ENCODE peak calls at places on chromosomes 6 and 20, in seven cellular contexts. One of them, this sample, is unnamed.
A peak's percentile ranks its signal among the peaks of the same experiment; 100 is the strongest.

GRCh38 chr6:157244175-157244574 is 79.1 kb downstream of the TMEM242 start:
- DNase-seq in transverse colon: no peak
- DNase-seq in aorta: peak; percentile 59
- DNase-seq in lower lobe of right lung: no peak
- DNase-seq in A549: no peak
- DNase-seq in fibroblast of lung: peak; percentile 84
- DNase-seq in Panc1: no peak
- DNase-seq in this sample: no peak

GRCh38 chr20:2771631-2772080 is 28.8 kb downstream of the CPXM1 start:
- DNase-seq in transverse colon: no peak
- DNase-seq in aorta: no peak
- DNase-seq in lower lobe of right lung: no peak
- DNase-seq in A549: no peak
- DNase-seq in fibroblast of lung: peak; percentile 9
- DNase-seq in Panc1: no peak
- DNase-seq in this sample: no peak

GRCh38 chr6:33732819-33733218 is 13.9 kb downstream of the IP6K3 start:
- DNase-seq in transverse colon: no peak
- DNase-seq in aorta: peak; percentile 12
- DNase-seq in lower lobe of right lung: no peak
- DNase-seq in A549: no peak
- DNase-seq in fibroblast of lung: peak; percentile 7
- DNase-seq in Panc1: no peak
- DNase-seq in this sample: no peak

GRCh38 chr6:161417712-161418457 is 144.0 kb upstream of the AGPAT4 start:
- DNase-seq in transverse colon: no peak
- DNase-seq in aorta: no peak
- DNase-seq in lower lobe of right lung: no peak
- DNase-seq in A549: peak; percentile 45
- DNase-seq in fibroblast of lung: peak; percentile 98
- DNase-seq in Panc1: no peak
- DNase-seq in this sample: peak; percentile 64

GRCh38 chr6:144156991-144157390 is 6.7 kb downstream of the STX11 start:
- DNase-seq in transverse colon: no peak
- DNase-seq in aorta: no peak
- DNase-seq in lower lobe of right lung: no peak
- DNase-seq in A549: no peak
- DNase-seq in fibroblast of lung: no peak
- DNase-seq in Panc1: no peak
- DNase-seq in this sample: no peak

GRCh38 chr6:109079981-109080380 is 14.7 kb downstream of the SESN1 start:
- DNase-seq in transverse colon: no peak
- DNase-seq in aorta: peak; percentile 80
- DNase-seq in lower lobe of right lung: no peak
- DNase-seq in A549: no peak
- DNase-seq in fibroblast of lung: no peak
- DNase-seq in Panc1: no peak
- DNase-seq in this sample: no peak

GRCh38 chr6:118377711-118378414 is 170.2 kb upstream of the PLN start:
- DNase-seq in transverse colon: no peak
- DNase-seq in aorta: no peak
- DNase-seq in lower lobe of right lung: peak; percentile 73
- DNase-seq in A549: no peak
- DNase-seq in fibroblast of lung: no peak
- DNase-seq in Panc1: no peak
- DNase-seq in this sample: peak; percentile 71

GRCh38 chr20:62959101-62959971 is 6.8 kb downstream of the SLC17A9 start:
- DNase-seq in transverse colon: no peak
- DNase-seq in aorta: no peak
- DNase-seq in lower lobe of right lung: no peak
- DNase-seq in A549: no peak
- DNase-seq in fibroblast of lung: no peak
- DNase-seq in Panc1: no peak
- DNase-seq in this sample: no peak

GRCh38 chr20:33693741-33694645 is 7.8 kb upstream of the E2F1 start:
- DNase-seq in transverse colon: no peak
- DNase-seq in aorta: peak; percentile 76
- DNase-seq in lower lobe of right lung: no peak
- DNase-seq in A549: no peak
- DNase-seq in fibroblast of lung: no peak
- DNase-seq in Panc1: no peak
- DNase-seq in this sample: no peak

GRCh38 chr6:75752365-75752764 is 3.3 kb downstream of the MYO6 start:
- DNase-seq in transverse colon: no peak
- DNase-seq in aorta: no peak
- DNase-seq in lower lobe of right lung: no peak
- DNase-seq in A549: no peak
- DNase-seq in fibroblast of lung: peak; percentile 55
- DNase-seq in Panc1: no peak
- DNase-seq in this sample: no peak

GRCh38 chr6:41538556-41539182 is 7.5 kb upstream of the FOXP4 start:
- DNase-seq in transverse colon: no peak
- DNase-seq in aorta: no peak
- DNase-seq in lower lobe of right lung: no peak
- DNase-seq in A549: no peak
- DNase-seq in fibroblast of lung: no peak
- DNase-seq in Panc1: no peak
- DNase-seq in this sample: no peak

GRCh38 chr20:50717974-50718761 is 13.2 kb upstream of the PARD6B start:
- DNase-seq in transverse colon: no peak
- DNase-seq in aorta: no peak
- DNase-seq in lower lobe of right lung: no peak
- DNase-seq in A549: peak; percentile 40
- DNase-seq in fibroblast of lung: no peak
- DNase-seq in Panc1: no peak
- DNase-seq in this sample: no peak

GRCh38 chr6:28725274-28725809 is 198.4 kb downstream of the TRIM27 start:
- DNase-seq in transverse colon: no peak
- DNase-seq in aorta: no peak
- DNase-seq in lower lobe of right lung: no peak
- DNase-seq in A549: no peak
- DNase-seq in fibroblast of lung: no peak
- DNase-seq in Panc1: no peak
- DNase-seq in this sample: no peak

GRCh38 chr6:70763754-70764153 is 96.1 kb downstream of the SMAP1 start:
- DNase-seq in transverse colon: no peak
- DNase-seq in aorta: no peak
- DNase-seq in lower lobe of right lung: no peak
- DNase-seq in A549: no peak
- DNase-seq in fibroblast of lung: peak; percentile 6
- DNase-seq in Panc1: no peak
- DNase-seq in this sample: no peak

GRCh38 chr20:10832146-10832545 is 158.3 kb upstream of the JAG1 start:
- DNase-seq in transverse colon: no peak
- DNase-seq in aorta: no peak
- DNase-seq in lower lobe of right lung: no peak
- DNase-seq in A549: no peak
- DNase-seq in fibroblast of lung: peak; percentile 22
- DNase-seq in Panc1: no peak
- DNase-seq in this sample: no peak

GRCh38 chr6:51995214-51995735 is 92.1 kb downstream of the PKHD1 start:
- DNase-seq in transverse colon: no peak
- DNase-seq in aorta: no peak
- DNase-seq in lower lobe of right lung: no peak
- DNase-seq in A549: no peak
- DNase-seq in fibroblast of lung: no peak
- DNase-seq in Panc1: no peak
- DNase-seq in this sample: no peak

GRCh38 chr6:34736838-34737237 is 20.5 kb upstream of the SNRPC start:
- DNase-seq in transverse colon: no peak
- DNase-seq in aorta: no peak
- DNase-seq in lower lobe of right lung: no peak
- DNase-seq in A549: no peak
- DNase-seq in fibroblast of lung: no peak
- DNase-seq in Panc1: no peak
- DNase-seq in this sample: no peak

GRCh38 chr6:56693246-56693607 is 50.5 kb upstream of the DST start:
- DNase-seq in transverse colon: peak; percentile 88
- DNase-seq in aorta: peak; percentile 87
- DNase-seq in lower lobe of right lung: peak; percentile 73
- DNase-seq in A549: peak; percentile 56
- DNase-seq in fibroblast of lung: peak; percentile 94
- DNase-seq in Panc1: no peak
- DNase-seq in this sample: peak; percentile 88

GRCh38 chr6:90351696-90352095 is 55.1 kb upstream of the BACH2 start:
- DNase-seq in transverse colon: no peak
- DNase-seq in aorta: no peak
- DNase-seq in lower lobe of right lung: no peak
- DNase-seq in A549: no peak
- DNase-seq in fibroblast of lung: peak; percentile 66
- DNase-seq in Panc1: no peak
- DNase-seq in this sample: no peak
- H3K27ac ChIP-seq in transverse colon: no peak overlapping the region
- H3K27ac ChIP-seq in aorta: no peak overlapping the region
- H3K27ac ChIP-seq in lower lobe of right lung: no peak overlapping the region
- H3K27ac ChIP-seq in A549: no peak overlapping the region
- H3K27ac ChIP-seq in fibroblast of lung: no peak overlapping the region
- H3K27ac ChIP-seq in Panc1: no peak overlapping the region
- H3K27ac ChIP-seq in this sample: no peak overlapping the region

GRCh38 chr6:27096834-27097511 is 150.5 kb upstream of the PRSS16 start:
- DNase-seq in transverse colon: peak; percentile 57
- DNase-seq in aorta: peak; percentile 54
- DNase-seq in lower lobe of right lung: peak; percentile 66
- DNase-seq in A549: peak; percentile 87
- DNase-seq in fibroblast of lung: peak; percentile 77
- DNase-seq in Panc1: peak; percentile 96
- DNase-seq in this sample: no peak
- H3K4me3 ChIP-seq in transverse colon: peak overlapping the region; percentile 22
- H3K4me3 ChIP-seq in aorta: no peak overlapping the region
- H3K4me3 ChIP-seq in lower lobe of right lung: peak overlapping the region; percentile 53
- H3K4me3 ChIP-seq in A549: peak overlapping the region; percentile 57
- H3K4me3 ChIP-seq in fibroblast of lung: peak overlapping the region; percentile 60
- H3K4me3 ChIP-seq in Panc1: peak overlapping the region; percentile 79
- H3K4me3 ChIP-seq in this sample: peak overlapping the region; percentile 21

GRCh38 chr20:47257256-47257655 is 99.2 kb downstream of the ZMYND8 start:
- DNase-seq in transverse colon: no peak
- DNase-seq in aorta: no peak
- DNase-seq in lower lobe of right lung: no peak
- DNase-seq in A549: no peak
- DNase-seq in fibroblast of lung: no peak
- DNase-seq in Panc1: no peak
- DNase-seq in this sample: no peak

GRCh38 chr20:47262008-47262364 is 94.5 kb downstream of the ZMYND8 start:
- DNase-seq in transverse colon: no peak
- DNase-seq in aorta: no peak
- DNase-seq in lower lobe of right lung: no peak
- DNase-seq in A549: no peak
- DNase-seq in fibroblast of lung: no peak
- DNase-seq in Panc1: no peak
- DNase-seq in this sample: no peak

GRCh38 chr20:47257771-47258170 is 98.7 kb downstream of the ZMYND8 start:
- DNase-seq in transverse colon: no peak
- DNase-seq in aorta: no peak
- DNase-seq in lower lobe of right lung: no peak
- DNase-seq in A549: no peak
- DNase-seq in fibroblast of lung: no peak
- DNase-seq in Panc1: no peak
- DNase-seq in this sample: no peak

GRCh38 chr20:47256665-47257236 is 99.7 kb downstream of the ZMYND8 start:
- DNase-seq in transverse colon: no peak
- DNase-seq in aorta: no peak
- DNase-seq in lower lobe of right lung: no peak
- DNase-seq in A549: no peak
- DNase-seq in fibroblast of lung: peak; percentile 76
- DNase-seq in Panc1: no peak
- DNase-seq in this sample: no peak

DNA sequence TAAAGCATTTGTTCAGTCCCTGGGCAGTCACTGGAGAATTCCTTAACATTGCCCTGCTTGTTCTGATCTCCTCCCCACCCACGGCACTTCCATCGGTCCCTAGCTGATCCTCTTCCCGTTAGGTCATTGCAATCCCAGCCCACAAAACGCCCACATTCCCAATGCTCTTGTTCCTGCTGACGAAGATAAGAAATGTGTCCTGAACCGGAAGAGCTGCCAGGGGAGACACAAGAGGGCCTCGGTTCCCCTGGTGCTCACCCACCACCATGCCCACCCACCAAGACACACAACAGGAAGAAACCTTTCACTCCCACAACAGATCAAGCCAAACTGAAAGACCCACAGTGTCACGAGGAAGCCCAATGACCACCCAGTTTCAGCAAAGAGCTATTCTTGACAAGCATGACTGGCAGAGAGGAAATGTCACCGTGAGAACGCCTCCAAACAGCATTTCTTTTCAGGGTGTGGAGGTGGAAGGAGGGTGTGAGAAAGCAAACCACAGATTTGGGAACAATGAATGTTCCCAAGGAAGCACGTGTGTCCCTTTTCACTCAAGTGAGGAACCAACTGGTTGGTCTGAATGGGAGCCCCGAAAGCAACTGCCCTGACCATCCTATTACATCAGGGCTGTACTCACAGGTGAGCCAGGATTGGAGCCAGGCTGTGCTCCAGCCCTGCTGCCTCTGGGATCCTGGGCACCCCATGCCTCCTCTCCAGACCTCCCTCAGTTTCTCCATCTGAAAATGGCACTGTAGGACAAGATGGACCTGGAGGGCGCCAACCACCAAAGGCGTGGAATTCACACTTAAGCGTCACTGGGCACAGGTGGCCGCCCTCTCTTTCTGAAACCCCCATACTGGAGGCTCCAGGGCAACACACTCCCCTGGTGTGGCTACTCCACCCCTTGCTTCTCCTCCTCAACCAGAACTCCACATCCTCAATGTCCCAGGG is 97.5 kb downstream of the ZMYND8 start:
- DNase-seq in transverse colon: no peak
- DNase-seq in aorta: no peak
- DNase-seq in lower lobe of right lung: peak; percentile 56
- DNase-seq in A549: peak; percentile 23
- DNase-seq in fibroblast of lung: peak; percentile 90
- DNase-seq in Panc1: no peak
- DNase-seq in this sample: no peak
- H3K27ac ChIP-seq in transverse colon: no peak overlapping the region
- H3K27ac ChIP-seq in aorta: peak overlapping the region; percentile 2
- H3K27ac ChIP-seq in lower lobe of right lung: peak overlapping the region; percentile 59
- H3K27ac ChIP-seq in A549: no peak overlapping the region
- H3K27ac ChIP-seq in fibroblast of lung: peak overlapping the region; percentile 18
- H3K27ac ChIP-seq in Panc1: no peak overlapping the region
- H3K27ac ChIP-seq in this sample: peak overlapping the region; percentile 80

GRCh38 chr20:25251558-25251957 is 3.7 kb downstream of the PYGB start:
- DNase-seq in transverse colon: peak; percentile 9
- DNase-seq in aorta: no peak
- DNase-seq in lower lobe of right lung: no peak
- DNase-seq in A549: no peak
- DNase-seq in fibroblast of lung: no peak
- DNase-seq in Panc1: no peak
- DNase-seq in this sample: no peak

GRCh38 chr20:25253606-25254275 is 5.9 kb downstream of the PYGB start:
- DNase-seq in transverse colon: peak; percentile 8
- DNase-seq in aorta: no peak
- DNase-seq in lower lobe of right lung: no peak
- DNase-seq in A549: no peak
- DNase-seq in fibroblast of lung: no peak
- DNase-seq in Panc1: no peak
- DNase-seq in this sample: no peak

GRCh38 chr20:25252686-25253421 is 5.0 kb downstream of the PYGB start:
- DNase-seq in transverse colon: peak; percentile 57
- DNase-seq in aorta: no peak
- DNase-seq in lower lobe of right lung: no peak
- DNase-seq in A549: no peak
- DNase-seq in fibroblast of lung: no peak
- DNase-seq in Panc1: no peak
- DNase-seq in this sample: no peak

GRCh38 chr20:25251019-25251418 is 3.1 kb downstream of the PYGB start:
- DNase-seq in transverse colon: peak; percentile 5
- DNase-seq in aorta: no peak
- DNase-seq in lower lobe of right lung: no peak
- DNase-seq in A549: no peak
- DNase-seq in fibroblast of lung: no peak
- DNase-seq in Panc1: no peak
- DNase-seq in this sample: no peak

GRCh38 chr20:25252226-25252625 is 4.3 kb downstream of the PYGB start:
- DNase-seq in transverse colon: peak; percentile 39
- DNase-seq in aorta: no peak
- DNase-seq in lower lobe of right lung: no peak
- DNase-seq in A549: no peak
- DNase-seq in fibroblast of lung: no peak
- DNase-seq in Panc1: no peak
- DNase-seq in this sample: no peak
- H3K4me3 ChIP-seq in transverse colon: no peak overlapping the region
- H3K4me3 ChIP-seq in aorta: no peak overlapping the region
- H3K4me3 ChIP-seq in lower lobe of right lung: no peak overlapping the region
- H3K4me3 ChIP-seq in A549: no peak overlapping the region
- H3K4me3 ChIP-seq in fibroblast of lung: no peak overlapping the region
- H3K4me3 ChIP-seq in Panc1: peak overlapping the region; percentile 91
- H3K4me3 ChIP-seq in this sample: no peak overlapping the region

This sample was measured in heart right ventricle.